ENCODE peak calls at places on chromosomes 6 and 20, in ten cellular contexts. One of them, this sample, is unnamed. For H3K9me3, H3K36me3 and H3K4me1, the result is how much of the 10 kb centered on the place peaks cover.

GRCh38 chr6:1396952-1397868 is 7.8 kb downstream of the FOXF2 start:
- DNase-seq in neuronal stem cell: peak
- DNase-seq in SJSA1: peak
- DNase-seq in colonic mucosa: peak
- DNase-seq in transverse colon: peak
- DNase-seq in effector memory CD4-positive, alpha-beta T cell: peak
- DNase-seq in tibial nerve: peak
- DNase-seq in uterus: peak
- DNase-seq in adrenal gland: peak
- DNase-seq in thoracic aorta: no peak
- DNase-seq in this sample: peak

GRCh38 chr6:54267798-54268197 is 40.4 kb upstream of the TINAG start:
- DNase-seq in neuronal stem cell: no peak
- DNase-seq in SJSA1: no peak
- DNase-seq in colonic mucosa: peak
- DNase-seq in transverse colon: peak
- DNase-seq in effector memory CD4-positive, alpha-beta T cell: no peak
- DNase-seq in tibial nerve: no peak
- DNase-seq in uterus: no peak
- DNase-seq in adrenal gland: peak
- DNase-seq in thoracic aorta: no peak
- DNase-seq in this sample: no peak

GRCh38 chr6:131163886-131164285 is 28.6 kb downstream of the AKAP7 start:
- DNase-seq in neuronal stem cell: no peak
- DNase-seq in SJSA1: no peak
- DNase-seq in colonic mucosa: no peak
- DNase-seq in transverse colon: no peak
- DNase-seq in effector memory CD4-positive, alpha-beta T cell: no peak
- DNase-seq in tibial nerve: no peak
- DNase-seq in uterus: no peak
- DNase-seq in adrenal gland: peak
- DNase-seq in thoracic aorta: no peak
- DNase-seq in this sample: no peak

GRCh38 chr6:12516070-12516469 is 200.5 kb upstream of the PHACTR1 start:
- DNase-seq in neuronal stem cell: no peak
- DNase-seq in SJSA1: no peak
- DNase-seq in colonic mucosa: peak
- DNase-seq in transverse colon: peak
- DNase-seq in effector memory CD4-positive, alpha-beta T cell: no peak
- DNase-seq in tibial nerve: no peak
- DNase-seq in uterus: no peak
- DNase-seq in adrenal gland: peak
- DNase-seq in thoracic aorta: no peak
- DNase-seq in this sample: no peak

GRCh38 chr6:73058736-73059135 is 166.6 kb downstream of the KHDC1L start:
- DNase-seq in neuronal stem cell: no peak
- DNase-seq in SJSA1: no peak
- DNase-seq in colonic mucosa: no peak
- DNase-seq in transverse colon: no peak
- DNase-seq in effector memory CD4-positive, alpha-beta T cell: no peak
- DNase-seq in tibial nerve: no peak
- DNase-seq in uterus: no peak
- DNase-seq in adrenal gland: no peak
- DNase-seq in thoracic aorta: no peak
- DNase-seq in this sample: no peak

GRCh38 chr20:24673678-24674570 is 204.5 kb downstream of the SYNDIG1 start:
- DNase-seq in neuronal stem cell: no peak
- DNase-seq in SJSA1: peak
- DNase-seq in colonic mucosa: no peak
- DNase-seq in transverse colon: no peak
- DNase-seq in effector memory CD4-positive, alpha-beta T cell: no peak
- DNase-seq in tibial nerve: no peak
- DNase-seq in uterus: no peak
- DNase-seq in adrenal gland: no peak
- DNase-seq in thoracic aorta: no peak
- DNase-seq in this sample: no peak

GRCh38 chr6:144578385-144579350 is 293.5 kb downstream of the UTRN start:
- DNase-seq in neuronal stem cell: no peak
- DNase-seq in SJSA1: no peak
- DNase-seq in colonic mucosa: no peak
- DNase-seq in transverse colon: no peak
- DNase-seq in effector memory CD4-positive, alpha-beta T cell: no peak
- DNase-seq in tibial nerve: no peak
- DNase-seq in uterus: no peak
- DNase-seq in adrenal gland: peak
- DNase-seq in thoracic aorta: no peak
- DNase-seq in this sample: no peak

GRCh38 chr6:122495612-122496011 is 24.0 kb upstream of the SERINC1 start:
- DNase-seq in neuronal stem cell: no peak
- DNase-seq in SJSA1: no peak
- DNase-seq in colonic mucosa: no peak
- DNase-seq in transverse colon: no peak
- DNase-seq in effector memory CD4-positive, alpha-beta T cell: no peak
- DNase-seq in tibial nerve: no peak
- DNase-seq in uterus: no peak
- DNase-seq in adrenal gland: no peak
- DNase-seq in thoracic aorta: no peak
- DNase-seq in this sample: no peak

GRCh38 chr20:391041-391711 is 10.6 kb downstream of the TRIB3 start:
- DNase-seq in neuronal stem cell: no peak
- DNase-seq in SJSA1: no peak
- DNase-seq in colonic mucosa: no peak
- DNase-seq in transverse colon: no peak
- DNase-seq in effector memory CD4-positive, alpha-beta T cell: no peak
- DNase-seq in tibial nerve: no peak
- DNase-seq in uterus: no peak
- DNase-seq in adrenal gland: no peak
- DNase-seq in thoracic aorta: no peak
- DNase-seq in this sample: no peak

GRCh38 chr20:50085146-50085480 is 27.8 kb downstream of the UBE2V1 start:
- DNase-seq in neuronal stem cell: no peak
- DNase-seq in SJSA1: no peak
- DNase-seq in colonic mucosa: no peak
- DNase-seq in transverse colon: no peak
- DNase-seq in effector memory CD4-positive, alpha-beta T cell: no peak
- DNase-seq in tibial nerve: no peak
- DNase-seq in uterus: no peak
- DNase-seq in adrenal gland: no peak
- DNase-seq in thoracic aorta: no peak
- DNase-seq in this sample: no peak

GRCh38 chr6:44829811-44830210 is 442.3 kb downstream of the CDC5L start:
- DNase-seq in neuronal stem cell: no peak
- DNase-seq in SJSA1: no peak
- DNase-seq in colonic mucosa: no peak
- DNase-seq in transverse colon: no peak
- DNase-seq in effector memory CD4-positive, alpha-beta T cell: no peak
- DNase-seq in tibial nerve: no peak
- DNase-seq in uterus: no peak
- DNase-seq in adrenal gland: no peak
- DNase-seq in thoracic aorta: no peak
- DNase-seq in this sample: no peak

GRCh38 chr6:167302796-167303195 is 11.7 kb downstream of the UNC93A start:
- DNase-seq in neuronal stem cell: no peak
- DNase-seq in SJSA1: no peak
- DNase-seq in colonic mucosa: no peak
- DNase-seq in transverse colon: no peak
- DNase-seq in effector memory CD4-positive, alpha-beta T cell: no peak
- DNase-seq in tibial nerve: no peak
- DNase-seq in uterus: no peak
- DNase-seq in adrenal gland: no peak
- DNase-seq in thoracic aorta: no peak
- DNase-seq in this sample: no peak
- H3K9me3 ChIP-seq in neuronal stem cell: under half
- H3K9me3 ChIP-seq in SJSA1: under half
- H3K9me3 ChIP-seq in colonic mucosa: under half
- H3K9me3 ChIP-seq in transverse colon: under half
- H3K9me3 ChIP-seq in effector memory CD4-positive, alpha-beta T cell: under half
- H3K9me3 ChIP-seq in tibial nerve: under half
- H3K9me3 ChIP-seq in uterus: under half
- H3K9me3 ChIP-seq in adrenal gland: under half
- H3K9me3 ChIP-seq in thoracic aorta: under half
- H3K9me3 ChIP-seq in this sample: under half

GRCh38 chr20:17676942-17677341 is 5.1 kb downstream of the RRBP1 start:
- DNase-seq in neuronal stem cell: no peak
- DNase-seq in SJSA1: no peak
- DNase-seq in colonic mucosa: no peak
- DNase-seq in transverse colon: no peak
- DNase-seq in effector memory CD4-positive, alpha-beta T cell: no peak
- DNase-seq in tibial nerve: no peak
- DNase-seq in uterus: no peak
- DNase-seq in adrenal gland: no peak
- DNase-seq in thoracic aorta: no peak
- DNase-seq in this sample: no peak

GRCh38 chr20:17673082-17673481 is 9.0 kb downstream of the RRBP1 start:
- DNase-seq in neuronal stem cell: no peak
- DNase-seq in SJSA1: no peak
- DNase-seq in colonic mucosa: no peak
- DNase-seq in transverse colon: no peak
- DNase-seq in effector memory CD4-positive, alpha-beta T cell: no peak
- DNase-seq in tibial nerve: no peak
- DNase-seq in uterus: no peak
- DNase-seq in adrenal gland: no peak
- DNase-seq in thoracic aorta: no peak
- DNase-seq in this sample: no peak

GRCh38 chr20:17676378-17676759 is 5.7 kb downstream of the RRBP1 start:
- DNase-seq in neuronal stem cell: no peak
- DNase-seq in SJSA1: no peak
- DNase-seq in colonic mucosa: no peak
- DNase-seq in transverse colon: no peak
- DNase-seq in effector memory CD4-positive, alpha-beta T cell: no peak
- DNase-seq in tibial nerve: no peak
- DNase-seq in uterus: no peak
- DNase-seq in adrenal gland: no peak
- DNase-seq in thoracic aorta: no peak
- DNase-seq in this sample: no peak

GRCh38 chr20:17675519-17676377 is 6.3 kb downstream of the RRBP1 start:
- DNase-seq in neuronal stem cell: no peak
- DNase-seq in SJSA1: no peak
- DNase-seq in colonic mucosa: no peak
- DNase-seq in transverse colon: no peak
- DNase-seq in effector memory CD4-positive, alpha-beta T cell: no peak
- DNase-seq in tibial nerve: no peak
- DNase-seq in uterus: no peak
- DNase-seq in adrenal gland: no peak
- DNase-seq in thoracic aorta: no peak
- DNase-seq in this sample: no peak

GRCh38 chr20:17674722-17675518 is 7.1 kb downstream of the RRBP1 start:
- DNase-seq in neuronal stem cell: no peak
- DNase-seq in SJSA1: no peak
- DNase-seq in colonic mucosa: no peak
- DNase-seq in transverse colon: no peak
- DNase-seq in effector memory CD4-positive, alpha-beta T cell: no peak
- DNase-seq in tibial nerve: no peak
- DNase-seq in uterus: no peak
- DNase-seq in adrenal gland: no peak
- DNase-seq in thoracic aorta: no peak
- DNase-seq in this sample: no peak
- H3K36me3 ChIP-seq in neuronal stem cell: under half
- H3K36me3 ChIP-seq in SJSA1: half or more
- H3K36me3 ChIP-seq in colonic mucosa: under half
- H3K36me3 ChIP-seq in transverse colon: under half
- H3K36me3 ChIP-seq in effector memory CD4-positive, alpha-beta T cell: under half
- H3K36me3 ChIP-seq in tibial nerve: under half
- H3K36me3 ChIP-seq in uterus: under half
- H3K36me3 ChIP-seq in adrenal gland: under half
- H3K36me3 ChIP-seq in thoracic aorta: under half
- H3K36me3 ChIP-seq in this sample: under half

GRCh38 chr20:4813076-4813838 is 91.5 kb downstream of the PRND start:
- DNase-seq in neuronal stem cell: no peak
- DNase-seq in SJSA1: no peak
- DNase-seq in colonic mucosa: no peak
- DNase-seq in transverse colon: peak
- DNase-seq in effector memory CD4-positive, alpha-beta T cell: no peak
- DNase-seq in tibial nerve: no peak
- DNase-seq in uterus: peak
- DNase-seq in adrenal gland: no peak
- DNase-seq in thoracic aorta: no peak
- DNase-seq in this sample: no peak

GRCh38 chr20:4811257-4811656 is 89.5 kb downstream of the PRND start:
- DNase-seq in neuronal stem cell: no peak
- DNase-seq in SJSA1: no peak
- DNase-seq in colonic mucosa: no peak
- DNase-seq in transverse colon: no peak
- DNase-seq in effector memory CD4-positive, alpha-beta T cell: no peak
- DNase-seq in tibial nerve: no peak
- DNase-seq in uterus: no peak
- DNase-seq in adrenal gland: no peak
- DNase-seq in thoracic aorta: no peak
- DNase-seq in this sample: no peak

GRCh38 chr20:4812641-4813075 is 90.9 kb downstream of the PRND start:
- DNase-seq in neuronal stem cell: no peak
- DNase-seq in SJSA1: no peak
- DNase-seq in colonic mucosa: no peak
- DNase-seq in transverse colon: peak
- DNase-seq in effector memory CD4-positive, alpha-beta T cell: no peak
- DNase-seq in tibial nerve: no peak
- DNase-seq in uterus: no peak
- DNase-seq in adrenal gland: no peak
- DNase-seq in thoracic aorta: no peak
- DNase-seq in this sample: no peak

GRCh38 chr20:4811661-4812181 is 90.0 kb downstream of the PRND start:
- DNase-seq in neuronal stem cell: no peak
- DNase-seq in SJSA1: no peak
- DNase-seq in colonic mucosa: peak
- DNase-seq in transverse colon: peak
- DNase-seq in effector memory CD4-positive, alpha-beta T cell: peak
- DNase-seq in tibial nerve: peak
- DNase-seq in uterus: no peak
- DNase-seq in adrenal gland: peak
- DNase-seq in thoracic aorta: no peak
- DNase-seq in this sample: peak

DNA sequence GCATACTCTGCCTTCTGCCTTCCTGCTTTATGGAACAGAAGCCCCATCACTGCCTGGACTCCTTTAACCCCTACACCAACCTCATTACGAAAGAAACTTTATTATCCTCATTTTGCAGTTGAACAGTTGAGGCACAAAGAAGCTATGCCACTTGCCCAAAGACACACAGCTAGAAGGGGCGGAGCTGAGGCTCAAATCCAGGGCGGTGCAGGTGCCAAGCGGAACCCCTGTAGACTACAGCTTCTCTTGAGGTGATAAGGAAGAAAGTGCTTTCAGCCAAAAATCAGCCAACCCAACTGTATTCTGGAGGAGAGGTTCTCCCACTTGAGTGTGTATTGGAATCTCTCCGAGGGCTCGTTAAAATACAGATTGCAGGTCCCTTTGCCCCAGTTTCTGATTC is 90.5 kb downstream of the PRND start:
- DNase-seq in neuronal stem cell: no peak
- DNase-seq in SJSA1: no peak
- DNase-seq in colonic mucosa: no peak
- DNase-seq in transverse colon: no peak
- DNase-seq in effector memory CD4-positive, alpha-beta T cell: no peak
- DNase-seq in tibial nerve: no peak
- DNase-seq in uterus: no peak
- DNase-seq in adrenal gland: no peak
- DNase-seq in thoracic aorta: no peak
- DNase-seq in this sample: no peak
- H3K4me1 ChIP-seq in neuronal stem cell: under half
- H3K4me1 ChIP-seq in SJSA1: under half
- H3K4me1 ChIP-seq in colonic mucosa: under half
- H3K4me1 ChIP-seq in transverse colon: under half
- H3K4me1 ChIP-seq in effector memory CD4-positive, alpha-beta T cell: half or more
- H3K4me1 ChIP-seq in tibial nerve: under half
- H3K4me1 ChIP-seq in uterus: under half
- H3K4me1 ChIP-seq in adrenal gland: under half
- H3K4me1 ChIP-seq in thoracic aorta: under half
- H3K4me1 ChIP-seq in this sample: under half

GRCh38 chr20:6560978-6561377 is 206.5 kb upstream of the BMP2 start:
- DNase-seq in neuronal stem cell: no peak
- DNase-seq in SJSA1: no peak
- DNase-seq in colonic mucosa: no peak
- DNase-seq in transverse colon: no peak
- DNase-seq in effector memory CD4-positive, alpha-beta T cell: no peak
- DNase-seq in tibial nerve: no peak
- DNase-seq in uterus: no peak
- DNase-seq in adrenal gland: no peak
- DNase-seq in thoracic aorta: no peak
- DNase-seq in this sample: no peak
- H3K9me3 ChIP-seq in neuronal stem cell: under half
- H3K9me3 ChIP-seq in SJSA1: under half
- H3K9me3 ChIP-seq in colonic mucosa: under half
- H3K9me3 ChIP-seq in transverse colon: under half
- H3K9me3 ChIP-seq in effector memory CD4-positive, alpha-beta T cell: under half
- H3K9me3 ChIP-seq in tibial nerve: under half
- H3K9me3 ChIP-seq in uterus: under half
- H3K9me3 ChIP-seq in adrenal gland: under half
- H3K9me3 ChIP-seq in thoracic aorta: under half
- H3K9me3 ChIP-seq in this sample: under half